ENCODE peak calls at places on chromosomes 2 and 18, in four cellular contexts. Z, F, E and L are unnamed samples.

GRCh38 chr18:76654536-76654935 is 159.5 kb upstream of the ZNF516 start:
- DNase-seq in F (no peak), E (no peak), Z (no peak), L (no peak)

GRCh38 chr2:57549642-57550102 is 496.9 kb upstream of the VRK2 start:
- DNase-seq in E (no peak), F (no peak), Z (no peak), L (no peak)

GRCh38 chr2:182426082-182426914 is 538 bp downstream of the PDE1A start:
- DNase-seq in F (no peak), Z (no peak), E (no peak), L (no peak)

GRCh38 chr2:229800997-229801754 is 86.8 kb upstream of the DNER start:
- DNase-seq in F (peak; percentile 22), Z (peak; percentile 67), E (peak; percentile 66), L (peak; percentile 35)

GRCh38 chr18:61199131-61199903 is 133.9 kb upstream of the CDH20 start:
- DNase-seq in F (no peak), Z (no peak), E (no peak), L (no peak)

GRCh38 chr18:41009926-41010325 is 945.1 kb upstream of the PIK3C3 start:
- DNase-seq in E (no peak), Z (no peak), F (no peak), L (no peak)

GRCh38 chr2:78677774-78678173 is 347.7 kb upstream of the REG3G start:
- DNase-seq in F (no peak), Z (no peak), E (no peak), L (no peak)

GRCh38 chr2:45450633-45451032 is 160.4 kb downstream of the SRBD1 start:
- DNase-seq in E (no peak), Z (no peak), F (no peak), L (no peak)

GRCh38 chr2:204984421-204984925 is 439.2 kb downstream of the PARD3B start:
- DNase-seq in F (no peak), E (no peak), Z (no peak), L (no peak)

GRCh38 chr2:238029853-238030252 is 30.9 kb upstream of the SCLY start:
- DNase-seq in F (no peak), Z (no peak), E (no peak), L (no peak)

GRCh38 chr2:120606931-120607330 is 128.7 kb upstream of the GLI2 start:
- DNase-seq in Z (no peak), F (peak; percentile 12), E (no peak), L (no peak)

GRCh38 chr2:200788129-200788718 is 23.5 kb upstream of the BZW1 start:
- DNase-seq in E (no peak), Z (no peak), F (no peak), L (no peak)

GRCh38 chr2:236503100-236503499 is 66.5 kb upstream of the ACKR3 start:
- DNase-seq in E (no peak), F (no peak), Z (no peak), L (no peak)

GRCh38 chr2:42874838-42875801 is 82.7 kb upstream of the HAAO start:
- DNase-seq in F (peak; percentile 79), Z (no peak), E (no peak), L (peak; percentile 74)

GRCh38 chr2:150480971-150481830 is 6.3 kb downstream of the RND3 start:
- DNase-seq in E (no peak), F (no peak), Z (no peak), L (no peak)

GRCh38 chr2:197495433-197496134 is 4.1 kb downstream of the HSPD1 start:
- DNase-seq in F (no peak), Z (no peak), E (no peak), L (no peak)

DNA sequence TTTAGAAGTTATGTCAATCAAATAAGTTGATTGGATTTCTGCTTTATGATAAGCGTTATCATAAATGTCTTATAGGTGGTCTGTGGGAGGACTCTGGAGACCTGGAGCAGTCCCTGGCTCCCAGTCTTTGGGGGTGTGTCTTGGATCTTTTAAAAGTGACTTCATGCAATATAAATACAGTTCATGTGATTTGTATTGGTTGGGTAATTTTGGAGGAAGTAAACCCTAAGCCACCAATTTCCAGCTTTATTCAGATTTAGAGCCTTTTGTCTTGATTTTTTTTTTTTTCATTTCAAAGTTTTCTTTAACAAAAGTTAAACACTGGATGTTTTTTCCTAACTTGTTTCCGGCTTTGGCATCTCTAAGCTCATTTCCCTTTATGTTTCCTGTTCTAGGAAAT is 68.8 kb downstream of the MAP4K4 start:
- DNase-seq in F (no peak), Z (no peak), E (no peak), L (no peak)
- H3K27ac ChIP-seq in F (peak overlapping the region; percentile 65), Z (no peak overlapping the region), E (no peak overlapping the region), L (peak overlapping the region; percentile 33)

GRCh38 chr18:47809420-47809819 is 121.0 kb downstream of the SMAD2 start:
- DNase-seq in F (no peak), E (no peak), Z (no peak), L (no peak)
- TF ChIP-seq CTCF in F (no peak), E (no peak), Z (no peak), L (no peak)

DNA sequence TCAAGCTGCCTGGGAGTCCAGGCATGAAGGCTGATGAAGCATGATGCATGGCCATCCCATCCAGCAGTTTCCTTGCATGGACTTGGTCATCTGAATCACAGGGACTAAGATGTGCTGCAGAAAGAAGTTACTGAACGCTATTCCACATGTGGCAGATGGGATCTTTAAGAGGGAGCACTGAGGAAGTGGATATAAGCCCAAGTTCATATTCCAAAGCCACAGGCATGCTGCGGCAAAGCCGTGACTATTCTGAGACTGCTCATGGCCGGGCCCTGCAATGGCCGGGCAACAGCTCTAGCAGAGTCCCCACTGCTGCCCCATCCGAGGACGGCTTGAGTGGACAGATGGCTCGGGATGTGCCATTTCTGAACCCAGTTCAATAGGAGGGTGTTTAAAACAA is 61.5 kb downstream of the STPG4 start:
- DNase-seq in F (no peak), E (no peak), Z (no peak), L (no peak)
- H3K27ac ChIP-seq in F (no peak overlapping the region), E (no peak overlapping the region), Z (no peak overlapping the region), L (no peak overlapping the region)

GRCh38 chr2:70501728-70502127 is 51.9 kb downstream of the TGFA start:
- DNase-seq in Z (no peak), E (no peak), F (no peak), L (no peak)

GRCh38 chr2:70505613-70506391 is 47.8 kb downstream of the TGFA start:
- DNase-seq in Z (no peak), E (no peak), F (no peak), L (no peak)

GRCh38 chr2:70504750-70505149 is 48.9 kb downstream of the TGFA start:
- DNase-seq in E (no peak), Z (no peak), F (no peak), L (no peak)

GRCh38 chr2:70501215-70501614 is 52.4 kb downstream of the TGFA start:
- DNase-seq in F (no peak), Z (no peak), E (no peak), L (no peak)

DNA sequence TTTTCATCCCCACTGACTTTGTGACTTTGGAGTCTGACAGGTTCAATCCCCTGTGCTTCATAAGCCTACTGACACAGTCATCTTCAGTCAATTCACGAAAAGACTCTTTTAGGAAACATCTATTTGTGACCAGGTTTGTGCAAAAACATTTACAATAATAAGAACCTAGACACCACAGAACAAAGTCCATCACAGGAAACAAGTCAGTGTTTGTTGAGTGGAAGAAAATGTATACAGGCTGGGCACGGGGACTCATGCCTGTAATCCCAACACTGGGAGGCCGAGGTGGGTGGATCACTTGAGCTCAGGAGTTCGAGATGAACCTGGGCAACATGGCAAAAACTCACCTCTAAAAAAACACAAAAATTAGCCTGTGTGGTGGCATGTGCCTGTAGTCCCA is 49.7 kb downstream of the TGFA start:
- DNase-seq in F (no peak), Z (no peak), E (no peak), L (no peak)
- TF ChIP-seq CTCF in F (no peak), Z (no peak), E (no peak), L (no peak)

GRCh38 chr2:6723865-6724571 is 141.7 kb downstream of the CMPK2 start:
- DNase-seq in F (no peak), Z (no peak), E (no peak), L (no peak)
- H3K27ac ChIP-seq in F (no peak overlapping the region), Z (no peak overlapping the region), E (no peak overlapping the region), L (no peak overlapping the region)

GRCh38 chr2:38592951-38593350 is 9.8 kb downstream of the HNRNPLL start:
- DNase-seq in E (no peak), Z (no peak), F (no peak), L (no peak)

GRCh38 chr2:38586926-38587325 is 15.8 kb downstream of the HNRNPLL start:
- DNase-seq in E (no peak), Z (no peak), F (no peak), L (no peak)

GRCh38 chr2:38591152-38591551 is 11.6 kb downstream of the HNRNPLL start:
- DNase-seq in Z (no peak), E (no peak), F (no peak), L (no peak)

DNA sequence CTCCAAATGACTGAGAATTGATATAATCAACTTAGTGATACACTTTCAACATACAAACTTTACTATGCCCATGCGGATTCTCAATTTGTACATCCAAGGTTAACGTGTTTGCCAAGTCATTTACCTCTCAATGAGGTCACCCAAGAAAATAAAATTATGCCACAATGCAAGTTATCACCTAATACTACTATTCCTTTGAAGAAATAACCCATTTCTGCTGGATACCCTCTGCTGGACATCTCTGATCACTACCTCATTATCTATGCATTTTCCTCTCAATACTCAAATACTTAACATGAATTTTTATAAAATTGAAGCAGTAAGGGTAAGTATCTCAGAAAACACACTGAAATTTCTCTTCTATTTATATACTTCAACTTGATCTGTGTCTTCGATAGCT is 12.7 kb downstream of the HNRNPLL start:
- DNase-seq in F (no peak), Z (no peak), E (no peak), L (no peak)
- TF ChIP-seq CTCF in F (peak; percentile 25), Z (no peak), E (no peak), L (no peak)

DNA sequence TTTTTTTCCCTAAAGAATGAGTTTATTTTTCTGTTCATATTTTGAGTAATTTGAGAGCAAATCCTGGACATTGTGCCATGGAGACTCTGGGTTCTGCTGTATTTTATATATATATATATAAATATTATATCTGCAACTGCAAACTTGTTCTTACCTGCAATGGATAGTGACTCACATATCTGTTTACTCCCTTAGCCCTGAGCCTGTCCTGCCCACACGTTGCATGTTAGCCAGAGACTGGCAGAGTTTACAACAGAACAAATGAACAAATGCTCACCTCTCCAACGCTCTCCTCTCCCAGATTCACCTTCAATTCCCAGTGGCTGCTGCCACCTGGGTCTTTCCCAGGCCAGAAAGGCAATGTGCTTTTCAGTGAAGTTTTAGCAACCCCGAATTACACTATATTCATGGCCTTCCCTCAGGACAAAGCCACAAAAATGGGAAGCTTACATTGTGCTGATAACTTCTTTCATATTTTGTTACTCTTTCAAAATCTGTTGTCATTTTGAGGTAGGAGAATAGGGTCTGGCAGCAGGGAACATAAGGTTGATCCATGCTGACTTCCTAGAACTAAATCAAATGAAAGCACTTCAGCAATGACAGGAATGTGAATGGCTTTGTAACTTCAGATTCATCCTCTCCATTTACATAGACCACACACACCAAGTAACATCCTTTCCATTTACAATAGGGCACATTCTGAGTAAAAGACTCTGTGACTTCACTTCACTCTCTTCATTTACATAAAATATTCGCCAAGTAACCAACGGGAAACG is 105.4 kb upstream of the FAM110C start:
- DNase-seq in F (no peak), Z (no peak), E (no peak), L (no peak)
- H3K27ac ChIP-seq in F (no peak overlapping the region), Z (no peak overlapping the region), E (no peak overlapping the region), L (no peak overlapping the region)

GRCh38 chr2:234635284-234635683 is 138.4 kb upstream of the ARL4C start:
- DNase-seq in Z (no peak), F (no peak), E (no peak), L (no peak)
- TF ChIP-seq CTCF in Z (no peak), F (peak; percentile 37), E (no peak), L (no peak)